ENCODE peak calls at places on chromosomes 11 and 22, in four cellular contexts. Q is tibial artery, K is MM.1S, F is psoas muscle. J is an unnamed sample.
A peak's percentile ranks its signal among the peaks of the same experiment; 100 is the strongest.

GRCh38 chr22:19879248-19879575 is 24.5 kb upstream of the GNB1L start:
- DNase-seq in K (no peak), F (no peak), Q (peak; percentile 45), J (peak; percentile 5)

GRCh38 chr22:39519681-39520053 is 695 bp upstream of the ATF4 start:
- DNase-seq in Q (peak; percentile 80), F (peak; percentile 84), K (peak; percentile 48), J (no peak)

GRCh38 chr22:24209016-24209415 is 27.7 kb downstream of the SUSD2 start:
- DNase-seq in K (no peak), F (no peak), Q (no peak), J (no peak)

GRCh38 chr11:129455101-129455500 is 79.5 kb downstream of the BARX2 start:
- DNase-seq in K (no peak), Q (no peak), F (no peak), J (no peak)

GRCh38 chr22:45366713-45367112 is 46.7 kb downstream of the SMC1B start:
- DNase-seq in F (no peak), K (no peak), Q (no peak), J (no peak)

GRCh38 chr11:75330279-75330678 is 21.2 kb downstream of the ARRB1 start:
- DNase-seq in K (no peak), F (no peak), Q (no peak), J (no peak)

GRCh38 chr11:44963948-44964347 is 13.3 kb upstream of the TP53I11 start:
- DNase-seq in F (no peak), K (no peak), Q (no peak), J (no peak)

GRCh38 chr22:31241200-31241599 is 29.1 kb downstream of the LIMK2 start:
- DNase-seq in K (no peak), F (no peak), Q (no peak), J (no peak)

GRCh38 chr11:88181776-88182175 is 6.5 kb upstream of the RAB38 start:
- DNase-seq in Q (no peak), F (no peak), K (no peak), J (no peak)

GRCh38 chr11:117591316-117592039 is 205.5 kb downstream of the DSCAML1 start:
- DNase-seq in Q (peak; percentile 33), F (no peak), K (no peak), J (no peak)

GRCh38 chr11:62013266-62014157 is 46.1 kb upstream of the FTH1 start:
- DNase-seq in F (no peak), K (no peak), Q (peak; percentile 54), J (no peak)

GRCh38 chr22:40665312-40665711 is 14.0 kb upstream of the MCHR1 start:
- DNase-seq in F (peak; percentile 65), K (no peak), Q (peak; percentile 94), J (no peak)

GRCh38 chr11:129458278-129458677 is 82.6 kb downstream of the BARX2 start:
- DNase-seq in Q (no peak), K (no peak), F (no peak), J (no peak)

GRCh38 chr11:70769521-70769920 is 371.2 kb downstream of the CTTN start:
- DNase-seq in K (no peak), Q (peak; percentile 9), F (no peak), J (no peak)

GRCh38 chr11:95084509-95084908 is 5.1 kb upstream of the ENDOD1 start:
- DNase-seq in Q (no peak), F (no peak), K (no peak), J (no peak)

GRCh38 chr11:119101367-119101758 is 290 bp downstream of the DPAGT1 start:
- DNase-seq in F (no peak), K (peak; percentile 66), Q (no peak), J (no peak)

GRCh38 chr11:8227156-8228152 is 36.2 kb downstream of the LMO1 start:
- DNase-seq in F (no peak), Q (no peak), K (no peak), J (no peak)

GRCh38 chr22:29330753-29331152 is 15.3 kb upstream of the RASL10A start:
- DNase-seq in K (no peak), Q (no peak), F (peak; percentile 87), J (no peak)

GRCh38 chr11:94521684-94522083 is 9.4 kb downstream of the C11orf97 start:
- DNase-seq in Q (no peak), F (no peak), K (no peak), J (no peak)

GRCh38 chr11:28798286-28798685 is 690.1 kb downstream of the METTL15 start:
- DNase-seq in F (no peak), K (no peak), Q (no peak), J (no peak)

GRCh38 chr11:64042301-64042700 is 6.6 kb downstream of the FLRT1 start:
- DNase-seq in F (no peak), Q (no peak), K (no peak), J (no peak)

GRCh38 chr11:44988111-44988510 is 37.4 kb upstream of the TP53I11 start:
- DNase-seq in Q (no peak), F (no peak), K (no peak), J (no peak)

GRCh38 chr11:108697872-108698473 is 33.1 kb downstream of the DDX10 start:
- DNase-seq in Q (peak; percentile 65), F (no peak), K (peak; percentile 57), J (no peak)

GRCh38 chr22:23913306-23913660 is 19.1 kb downstream of the MIF start:
- DNase-seq in F (no peak), Q (no peak), K (no peak), J (no peak)

GRCh38 chr11:33237039-33237597 is 20.1 kb upstream of the HIPK3 start:
- DNase-seq in F (no peak), K (no peak), Q (no peak), J (no peak)
- H3K9me3 ChIP-seq in F (no peaks in the 10 kb centered on the region), K (no peaks in the 10 kb centered on the region), Q (no peaks in the 10 kb centered on the region), J (no peaks in the 10 kb centered on the region)

GRCh38 chr22:47572443-47572842 is 810.0 kb downstream of the TBC1D22A start:
- DNase-seq in K (no peak), Q (no peak), F (peak; percentile 8), J (no peak)
- H3K9me3 ChIP-seq in K (no peaks in the 10 kb centered on the region), Q (no peaks in the 10 kb centered on the region), F (no peaks in the 10 kb centered on the region), J (no peaks in the 10 kb centered on the region)

GRCh38 chr22:49618689-49618953 is 209.1 kb downstream of the BRD1 start:
- DNase-seq in K (no peak), F (no peak), Q (peak; percentile 37), J (no peak)

GRCh38 chr22:49616356-49617231 is 211.1 kb downstream of the BRD1 start:
- DNase-seq in K (no peak), F (peak; percentile 43), Q (peak; percentile 56), J (no peak)

GRCh38 chr22:49619301-49619700 is 208.4 kb downstream of the BRD1 start:
- DNase-seq in K (no peak), F (no peak), Q (peak; percentile 51), J (no peak)

GRCh38 chr22:49617264-49617663 is 210.4 kb downstream of the BRD1 start:
- DNase-seq in F (no peak), Q (peak; percentile 28), K (no peak), J (no peak)

DNA sequence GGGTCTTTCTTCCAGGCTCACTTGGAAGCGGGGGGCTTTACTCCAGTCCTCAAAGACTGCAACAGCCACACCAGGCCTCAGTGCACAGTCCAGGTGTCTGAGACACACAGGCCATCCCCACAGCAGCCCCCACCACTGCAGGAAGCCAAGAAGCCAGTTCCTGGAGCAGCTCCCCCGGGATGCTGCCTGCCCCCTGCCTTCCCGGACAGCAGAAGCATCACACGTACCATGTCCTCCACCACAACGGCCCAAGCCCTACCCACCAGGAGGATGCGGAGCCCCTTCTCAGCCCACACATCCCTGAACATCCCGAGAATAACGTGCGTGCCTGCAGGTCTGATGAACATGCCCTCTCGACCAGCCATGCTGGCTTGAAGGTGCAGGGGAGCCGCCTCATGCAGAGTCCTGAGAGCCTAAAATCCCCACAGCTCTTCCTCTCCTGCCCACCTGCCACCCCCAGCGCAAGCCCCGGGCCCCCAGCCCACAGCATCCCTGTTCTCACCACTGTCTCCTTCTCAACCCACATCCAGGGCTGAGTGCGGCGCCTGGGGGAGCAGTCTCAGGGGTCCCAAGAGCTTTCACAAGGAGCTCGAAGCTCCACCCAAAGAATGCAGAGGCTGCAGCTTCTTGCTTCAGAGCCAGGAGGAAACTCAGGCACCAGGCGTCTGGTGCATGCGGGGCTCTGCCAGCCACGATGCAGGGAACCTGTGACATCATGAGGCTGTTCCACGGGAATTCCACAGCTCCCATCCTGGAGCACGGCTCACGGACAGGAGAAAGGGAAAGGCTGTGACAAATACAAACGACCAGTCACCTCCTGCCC is 209.6 kb downstream of the BRD1 start:
- DNase-seq in K (no peak), Q (peak; percentile 48), F (peak; percentile 22), J (no peak)
- H3K9me3 ChIP-seq in K (no peaks in the 10 kb centered on the region), Q (no peaks in the 10 kb centered on the region), F (peaks cover 3% of the 10 kb centered on the region), J (no peaks in the 10 kb centered on the region)

GRCh38 chr11:91792779-91793262 is 431.8 kb upstream of the FAT3 start:
- DNase-seq in K (no peak), F (no peak), Q (no peak), J (no peak)

GRCh38 chr11:91790346-91790745 is 434.3 kb upstream of the FAT3 start:
- DNase-seq in F (no peak), K (no peak), Q (no peak), J (no peak)

GRCh38 chr11:91794146-91794545 is 430.5 kb upstream of the FAT3 start:
- DNase-seq in F (no peak), K (no peak), Q (no peak), J (no peak)

GRCh38 chr11:91790873-91791468 is 433.6 kb upstream of the FAT3 start:
- DNase-seq in F (no peak), Q (no peak), K (no peak), J (no peak)

DNA sequence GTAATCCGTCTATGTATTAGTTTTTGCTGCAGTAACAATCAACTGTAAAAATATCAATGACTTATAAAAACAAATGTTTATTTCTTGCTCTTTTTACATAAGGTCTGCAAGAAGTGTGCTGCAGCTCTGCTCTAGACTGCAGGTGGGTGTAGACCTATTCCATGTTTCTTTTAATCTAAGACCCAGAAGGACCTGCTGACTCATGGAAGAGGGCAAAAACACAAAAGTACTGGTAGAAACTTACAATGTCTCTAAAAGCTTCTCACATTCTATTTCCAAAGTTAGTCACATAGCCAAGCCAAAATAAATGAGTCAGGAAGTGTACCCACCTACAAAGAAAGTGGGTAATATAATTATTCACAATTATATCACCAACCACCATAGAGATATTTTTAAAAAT is 435.9 kb upstream of the FAT3 start:
- DNase-seq in Q (no peak), K (no peak), F (no peak), J (no peak)
- H3K9me3 ChIP-seq in Q (no peaks in the 10 kb centered on the region), K (no peaks in the 10 kb centered on the region), F (no peaks in the 10 kb centered on the region), J (no peaks in the 10 kb centered on the region)

GRCh38 chr11:104490182-104490581 is 326.2 kb upstream of the PDGFD start:
- DNase-seq in F (no peak), K (no peak), Q (no peak), J (no peak)
- H3K9me3 ChIP-seq in F (peaks cover 8% of the 10 kb centered on the region), K (no peaks in the 10 kb centered on the region), Q (no peaks in the 10 kb centered on the region), J (no peaks in the 10 kb centered on the region)

DNA sequence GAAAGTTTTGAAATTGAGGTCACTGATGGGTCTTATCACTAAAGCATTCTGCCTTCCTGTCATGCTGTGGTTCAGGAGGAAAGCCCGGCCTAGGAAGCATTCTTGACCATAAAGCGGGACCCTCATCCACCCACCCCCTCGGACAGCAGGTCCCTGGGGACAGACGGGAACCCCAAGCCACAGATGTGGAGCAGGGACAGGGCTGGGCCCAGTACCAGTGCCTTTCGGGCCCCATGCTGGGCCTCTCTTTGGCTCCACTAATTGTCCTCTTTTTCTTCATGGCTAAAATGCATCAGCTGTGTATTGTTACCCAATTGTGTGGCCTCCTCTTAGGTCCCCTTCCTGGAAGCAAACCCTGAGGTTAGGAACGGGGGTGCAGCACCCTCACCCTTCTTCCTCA is 807.9 kb downstream of the BRD1 start:
- DNase-seq in K (no peak), F (no peak), Q (peak; percentile 32), J (no peak)
- H3K9me3 ChIP-seq in K (no peaks in the 10 kb centered on the region), F (no peaks in the 10 kb centered on the region), Q (no peaks in the 10 kb centered on the region), J (no peaks in the 10 kb centered on the region)

GRCh38 chr11:2641623-2642022 is 58.2 kb downstream of the KCNQ1OT1 start:
- DNase-seq in Q (no peak), K (no peak), F (no peak), J (no peak)
- H3K9me3 ChIP-seq in Q (no peaks in the 10 kb centered on the region), K (no peaks in the 10 kb centered on the region), F (peaks cover 58% of the 10 kb centered on the region), J (peaks cover 13% of the 10 kb centered on the region)